ENCODE peak calls at places on chromosomes 13 and 19, in six cellular contexts. H is breast epithelium, G is fibroblast of the aortic adventitia, Z is endodermal cell, X is A549, L is thoracic aorta. T is an unnamed sample.

GRCh38 chr13:46796129-46796514 is 839 bp downstream of the ESD start:
- DNase-seq in H (no peak), G (no peak), Z (no peak), X (no peak), L (no peak), T (no peak)

GRCh38 chr19:49553451-49554271 is 25.9 kb downstream of the RCN3 start:
- DNase-seq in H (no peak), G (peak; percentile 53), Z (no peak), X (no peak), L (no peak), T (no peak)

GRCh38 chr13:31945202-31945978 is 86.2 kb upstream of the FRY start:
- DNase-seq in H (peak; percentile 58), G (peak; percentile 79), Z (peak; percentile 74), X (no peak), L (no peak), T (peak; percentile 71)

GRCh38 chr19:50496189-50497029 is 14.6 kb downstream of the JOSD2 start:
- DNase-seq in H (no peak), G (no peak), Z (peak; percentile 77), X (no peak), L (no peak), T (peak; percentile 35)

GRCh38 chr19:46606019-46606418 is 4.9 kb downstream of the CALM3 start:
- DNase-seq in H (no peak), G (no peak), Z (peak; percentile 22), X (no peak), L (no peak), T (no peak)

GRCh38 chr19:47145639-47146486 is 15.2 kb downstream of the SAE1 start:
- DNase-seq in H (no peak), G (no peak), Z (no peak), X (no peak), L (no peak), T (no peak)

GRCh38 chr19:8618751-8619150 is 8.2 kb upstream of the ADAMTS10 start:
- DNase-seq in H (no peak), G (no peak), Z (no peak), X (no peak), L (no peak), T (no peak)

GRCh38 chr19:35269425-35270117 is 809 bp downstream of the USF2 start:
- DNase-seq in H (peak; percentile 81), G (peak; percentile 71), Z (peak; percentile 97), X (peak; percentile 92), L (no peak), T (no peak)

GRCh38 chr13:36090592-36090991 is 40.6 kb downstream of the DCLK1 start:
- DNase-seq in H (no peak), G (no peak), Z (no peak), X (no peak), L (no peak), T (no peak)

GRCh38 chr13:34070006-34070405 is 252.1 kb downstream of the RFC3 start:
- DNase-seq in H (no peak), G (peak; percentile 29), Z (no peak), X (no peak), L (no peak), T (no peak)

GRCh38 chr13:111361873-111362648 is 41.6 kb downstream of the TEX29 start:
- DNase-seq in H (no peak), G (no peak), Z (no peak), X (no peak), L (no peak), T (no peak)

GRCh38 chr19:40305403-40305802 is 20.3 kb upstream of the AKT2 start:
- DNase-seq in H (peak; percentile 57), G (peak; percentile 92), Z (peak; percentile 88), X (peak; percentile 99), L (no peak), T (peak; percentile 73)

GRCh38 chr13:95745752-95746151 is 68.8 kb downstream of the DNAJC3 start:
- DNase-seq in H (no peak), G (no peak), Z (no peak), X (no peak), L (no peak), T (no peak)
- TF ChIP-seq CTCF in H (no peak), G (peak; percentile 12), Z (peak; percentile 63), X (no peak), L (no peak), T (peak; percentile 15)

GRCh38 chr13:98563071-98563470 is 13.8 kb downstream of the STK24 start:
- DNase-seq in H (no peak), G (no peak), Z (no peak), X (no peak), L (no peak), T (no peak)
- H3K4me3 ChIP-seq in H (no peak overlapping the region), G (no peak overlapping the region), Z (no peak overlapping the region), X (no peak overlapping the region), L (peak overlapping the region; percentile 13), T (no peak overlapping the region)

GRCh38 chr13:59680429-59681024 is 483.2 kb downstream of the DIAPH3 start:
- DNase-seq in H (no peak), G (peak; percentile 58), Z (no peak), X (no peak), L (no peak), T (no peak)
- TF ChIP-seq CTCF in H (no peak), G (peak; percentile 70), Z (peak; percentile 93), X (peak; percentile 54), L (peak; percentile 43), T (peak; percentile 79)

GRCh38 chr19:55503447-55504251 is 15.4 kb downstream of the SSC5D start:
- DNase-seq in H (peak; percentile 90), G (peak; percentile 90), Z (peak; percentile 98), X (peak; percentile 96), L (peak; percentile 69), T (peak; percentile 90)
- H3K4me3 ChIP-seq in H (peak overlapping the region; percentile 53), G (peak overlapping the region; percentile 67), Z (peak overlapping the region; percentile 67), X (peak overlapping the region; percentile 31), L (peak overlapping the region; percentile 80), T (peak overlapping the region; percentile 14)

GRCh38 chr13:98399756-98400155 is 177.2 kb downstream of the STK24 start:
- DNase-seq in H (no peak), G (no peak), Z (no peak), X (no peak), L (no peak), T (no peak)

GRCh38 chr13:98394820-98395510 is 181.9 kb downstream of the STK24 start:
- DNase-seq in H (no peak), G (no peak), Z (no peak), X (no peak), L (no peak), T (no peak)

GRCh38 chr13:98396071-98396710 is 180.7 kb downstream of the STK24 start:
- DNase-seq in H (no peak), G (no peak), Z (peak; percentile 34), X (no peak), L (no peak), T (no peak)

GRCh38 chr13:98397861-98398260 is 179.0 kb downstream of the STK24 start:
- DNase-seq in H (no peak), G (no peak), Z (no peak), X (no peak), L (no peak), T (no peak)

GRCh38 chr13:98397221-98397620 is 179.7 kb downstream of the STK24 start:
- DNase-seq in H (no peak), G (peak; percentile 41), Z (no peak), X (no peak), L (no peak), T (no peak)
- TF ChIP-seq CTCF in H (no peak), G (peak; percentile 44), Z (no peak), X (no peak), L (no peak), T (peak; percentile 24)

GRCh38 chr19:37779139-37780035 is at the start of gene ZNF573:
- DNase-seq in H (peak; percentile 72), G (peak; percentile 90), Z (peak; percentile 93), X (peak; percentile 98), L (peak; percentile 42), T (peak; percentile 82)
- H3K4me3 ChIP-seq in H (peak within 1 kb of the TSS; percentile 76), G (peak within 1 kb of the TSS; percentile 98), Z (peak within 1 kb of the TSS; percentile 100), X (peak within 1 kb of the TSS; percentile 59), L (peak within 1 kb of the TSS; percentile 75), T (peak within 1 kb of the TSS; percentile 54)

GRCh38 chr13:21147827-21148226 is 28.5 kb downstream of the SKA3 start:
- DNase-seq in H (no peak), G (no peak), Z (no peak), X (no peak), L (no peak), T (no peak)

GRCh38 chr13:21152251-21152899 is 24.0 kb downstream of the SKA3 start:
- DNase-seq in H (no peak), G (no peak), Z (peak; percentile 54), X (no peak), L (no peak), T (no peak)

GRCh38 chr13:21150013-21150412 is 26.3 kb downstream of the SKA3 start:
- DNase-seq in H (no peak), G (no peak), Z (no peak), X (no peak), L (no peak), T (no peak)

GRCh38 chr13:21148557-21149258 is 27.6 kb downstream of the SKA3 start:
- DNase-seq in H (no peak), G (no peak), Z (no peak), X (no peak), L (no peak), T (no peak)

GRCh38 chr13:21149568-21149967 is 26.8 kb downstream of the SKA3 start:
- DNase-seq in H (no peak), G (no peak), Z (no peak), X (no peak), L (no peak), T (no peak)
- TF ChIP-seq CTCF in H (no peak), G (no peak), Z (no peak), X (no peak), L (no peak), T (no peak)